ENCODE peak calls at places on chromosomes 3 and 15, in eight cellular contexts. Q is right atrium auricular region, D is colonic mucosa, T is heart right ventricle, I is adrenal gland, C is sigmoid colon, L is thyroid gland, J is left ventricle myocardium inferior. H is an unnamed sample. For H3K9me3 and H3K4me1, the result is how much of the 10 kb centered on the place peaks cover.

GRCh38 chr3:7226393-7226792 is 365.5 kb downstream of the GRM7 start:
- DNase-seq in Q (no peak), D (no peak), T (no peak), I (no peak), C (no peak), L (no peak), J (no peak), H (no peak)

GRCh38 chr15:71115567-71116351 is 488 bp downstream of the THSD4 start:
- DNase-seq in Q (no peak), D (peak), T (peak), I (peak), C (no peak), L (peak), J (peak), H (no peak)

GRCh38 chr3:46228259-46229222 is 13.7 kb upstream of the CCR3 start:
- DNase-seq in Q (no peak), D (peak), T (no peak), I (no peak), C (peak), L (no peak), J (no peak), H (no peak)

GRCh38 chr3:152834354-152835310 is at the start of gene P2RY1:
- DNase-seq in Q (peak), D (peak), T (peak), I (peak), C (peak), L (peak), J (peak), H (peak)

GRCh38 chr3:23825802-23826201 is 20.0 kb downstream of the UBE2E1 start:
- DNase-seq in Q (no peak), D (no peak), T (no peak), I (no peak), C (no peak), L (no peak), J (no peak), H (no peak)

GRCh38 chr3:112610121-112610520 is 30.8 kb downstream of the CCDC80 start:
- DNase-seq in Q (no peak), D (no peak), T (no peak), I (no peak), C (no peak), L (no peak), J (no peak), H (no peak)

GRCh38 chr15:66021801-66022525 is 152.7 kb downstream of the RAB11A start:
- DNase-seq in Q (no peak), D (no peak), T (no peak), I (no peak), C (no peak), L (no peak), J (no peak), H (no peak)

GRCh38 chr3:52534281-52535183 is 875 bp upstream of the NT5DC2 start:
- DNase-seq in Q (peak), D (peak), T (peak), I (peak), C (peak), L (no peak), J (no peak), H (peak)

GRCh38 chr3:176789281-176789705 is 408.0 kb downstream of the TBL1XR1 start:
- DNase-seq in Q (no peak), D (no peak), T (no peak), I (no peak), C (no peak), L (no peak), J (no peak), H (no peak)

GRCh38 chr15:85457392-85457968 is 77.1 kb downstream of the AKAP13 start:
- DNase-seq in Q (no peak), D (no peak), T (no peak), I (no peak), C (no peak), L (no peak), J (no peak), H (peak)

GRCh38 chr3:117165611-117166051 is 456.1 kb downstream of the TUSC7 start:
- DNase-seq in Q (no peak), D (no peak), T (no peak), I (no peak), C (no peak), L (no peak), J (no peak), H (no peak)

GRCh38 chr3:45907769-45908705 is 21.7 kb downstream of the CCR9 start:
- DNase-seq in Q (no peak), D (no peak), T (no peak), I (no peak), C (no peak), L (no peak), J (no peak), H (no peak)

GRCh38 chr3:40079203-40079844 is 230.2 kb upstream of the EIF1B start:
- DNase-seq in Q (no peak), D (no peak), T (no peak), I (no peak), C (no peak), L (no peak), J (no peak), H (no peak)

GRCh38 chr3:188316021-188316722 is 162.2 kb downstream of the LPP start:
- DNase-seq in Q (no peak), D (no peak), T (no peak), I (no peak), C (no peak), L (no peak), J (no peak), H (no peak)

GRCh38 chr3:113436794-113437193 is 4.5 kb downstream of the CFAP44 start:
- DNase-seq in Q (no peak), D (no peak), T (no peak), I (no peak), C (no peak), L (peak), J (no peak), H (no peak)

GRCh38 chr15:87874896-87875661 is 381.5 kb downstream of the NTRK3 start:
- DNase-seq in Q (no peak), D (no peak), T (no peak), I (no peak), C (peak), L (peak), J (peak), H (no peak)

GRCh38 chr15:90823455-90823974 is 44.9 kb upstream of the FURIN start:
- DNase-seq in Q (no peak), D (peak), T (no peak), I (no peak), C (peak), L (no peak), J (no peak), H (no peak)

GRCh38 chr3:65833761-65834505 is 204.8 kb downstream of the MAGI1 start:
- DNase-seq in Q (no peak), D (no peak), T (no peak), I (no peak), C (no peak), L (no peak), J (no peak), H (no peak)

GRCh38 chr3:167032267-167032876 is 347.7 kb downstream of the ZBBX start:
- DNase-seq in Q (no peak), D (no peak), T (no peak), I (peak), C (no peak), L (no peak), J (no peak), H (peak)

GRCh38 chr3:146969356-146969755 is 364.2 kb upstream of the PLSCR5 start:
- DNase-seq in Q (no peak), D (no peak), T (no peak), I (no peak), C (no peak), L (no peak), J (no peak), H (no peak)

GRCh38 chr3:188904670-188905069 is 267.1 kb upstream of the TPRG1 start:
- DNase-seq in Q (no peak), D (no peak), T (no peak), I (no peak), C (no peak), L (no peak), J (no peak), H (no peak)

GRCh38 chr3:150743508-150743907 is 19.5 kb downstream of the SIAH2 start:
- DNase-seq in Q (no peak), D (no peak), T (no peak), I (no peak), C (no peak), L (no peak), J (no peak), H (no peak)

GRCh38 chr3:172129868-172130751 is 90.7 kb downstream of the FNDC3B start:
- DNase-seq in Q (peak), D (peak), T (peak), I (peak), C (peak), L (peak), J (peak), H (no peak)

GRCh38 chr3:66371432-66371831 is 129.4 kb downstream of the LRIG1 start:
- DNase-seq in Q (no peak), D (no peak), T (no peak), I (no peak), C (no peak), L (no peak), J (no peak), H (no peak)

GRCh38 chr3:46852329-46852720 is 10.9 kb downstream of the MYL3 start:
- DNase-seq in Q (no peak), D (no peak), T (no peak), I (peak), C (no peak), L (no peak), J (no peak), H (no peak)

GRCh38 chr15:63791236-63791635 is 42.5 kb downstream of the HERC1 start:
- DNase-seq in Q (no peak), D (no peak), T (no peak), I (no peak), C (no peak), L (no peak), J (no peak), H (no peak)

GRCh38 chr3:63279442-63279841 is 1.3 kb downstream of the SYNPR start:
- DNase-seq in Q (no peak), D (no peak), T (no peak), I (no peak), C (no peak), L (no peak), J (no peak), H (no peak)

GRCh38 chr15:33206366-33206765 is 11.9 kb upstream of the FMN1 start:
- DNase-seq in Q (no peak), D (no peak), T (no peak), I (no peak), C (no peak), L (no peak), J (no peak), H (no peak)

GRCh38 chr3:116930786-116931185 is 221.2 kb downstream of the TUSC7 start:
- DNase-seq in Q (no peak), D (no peak), T (no peak), I (no peak), C (no peak), L (no peak), J (no peak), H (no peak)

GRCh38 chr3:133890037-133890436 is 5.6 kb downstream of the RAB6B start:
- DNase-seq in Q (peak), D (no peak), T (no peak), I (no peak), C (no peak), L (no peak), J (no peak), H (no peak)

GRCh38 chr3:196501316-196502064 is 2.1 kb downstream of the RNF168 start:
- DNase-seq in Q (no peak), D (peak), T (no peak), I (no peak), C (no peak), L (no peak), J (no peak), H (peak)

GRCh38 chr15:88234711-88235110 is 21.8 kb downstream of the NTRK3 start:
- DNase-seq in Q (no peak), D (no peak), T (no peak), I (no peak), C (no peak), L (no peak), J (no peak), H (no peak)

GRCh38 chr15:22954798-22955543 is 25.2 kb downstream of the CYFIP1 start:
- DNase-seq in Q (no peak), D (no peak), T (no peak), I (no peak), C (peak), L (no peak), J (no peak), H (no peak)

GRCh38 chr3:63328386-63328785 is 50.3 kb downstream of the SYNPR start:
- DNase-seq in Q (no peak), D (no peak), T (no peak), I (no peak), C (no peak), L (peak), J (no peak), H (no peak)

GRCh38 chr15:34583399-34584320 is at the start of gene GOLGA8B:
- DNase-seq in Q (no peak), D (peak), T (peak), I (peak), C (peak), L (peak), J (peak), H (peak)

GRCh38 chr3:27721717-27722564 is at the start of gene EOMES:
- DNase-seq in Q (no peak), D (peak), T (no peak), I (no peak), C (no peak), L (no peak), J (no peak), H (peak)

GRCh38 chr15:56227780-56228179 is 15.9 kb downstream of the RFX7 start:
- DNase-seq in Q (no peak), D (no peak), T (no peak), I (no peak), C (no peak), L (no peak), J (no peak), H (no peak)

GRCh38 chr15:56228352-56228751 is 15.3 kb downstream of the RFX7 start:
- DNase-seq in Q (no peak), D (no peak), T (no peak), I (no peak), C (no peak), L (no peak), J (no peak), H (no peak)

GRCh38 chr15:56227315-56227714 is 16.4 kb downstream of the RFX7 start:
- DNase-seq in Q (no peak), D (no peak), T (no peak), I (no peak), C (no peak), L (no peak), J (no peak), H (no peak)

GRCh38 chr15:56222302-56222701 is 21.4 kb downstream of the RFX7 start:
- DNase-seq in Q (no peak), D (no peak), T (no peak), I (no peak), C (no peak), L (no peak), J (no peak), H (no peak)

DNA sequence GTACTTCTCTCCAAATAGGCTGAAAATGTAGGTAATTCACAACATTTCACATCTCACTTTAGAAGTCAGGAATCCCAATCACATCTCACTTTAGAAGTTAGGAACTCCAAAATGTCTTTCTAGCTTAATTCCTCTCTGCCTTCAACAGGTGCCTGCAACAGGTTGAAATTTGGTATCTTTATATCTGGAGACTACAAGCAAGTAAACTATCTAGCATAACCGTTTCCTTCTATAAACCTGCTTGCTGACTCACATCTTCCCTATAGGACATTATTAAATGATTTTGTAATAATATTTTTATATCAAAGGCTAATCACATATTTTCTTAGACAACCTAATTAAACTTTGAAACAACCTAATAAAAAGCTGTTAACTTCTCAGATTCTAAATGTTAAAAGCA is 18.2 kb downstream of the RFX7 start:
- DNase-seq in Q (no peak), D (no peak), T (no peak), I (no peak), C (no peak), L (no peak), J (no peak), H (no peak)
- H3K9me3 ChIP-seq in Q (under half), D (under half), T (under half), I (under half), C (under half), L (under half), J (under half), H (half or more)

DNA sequence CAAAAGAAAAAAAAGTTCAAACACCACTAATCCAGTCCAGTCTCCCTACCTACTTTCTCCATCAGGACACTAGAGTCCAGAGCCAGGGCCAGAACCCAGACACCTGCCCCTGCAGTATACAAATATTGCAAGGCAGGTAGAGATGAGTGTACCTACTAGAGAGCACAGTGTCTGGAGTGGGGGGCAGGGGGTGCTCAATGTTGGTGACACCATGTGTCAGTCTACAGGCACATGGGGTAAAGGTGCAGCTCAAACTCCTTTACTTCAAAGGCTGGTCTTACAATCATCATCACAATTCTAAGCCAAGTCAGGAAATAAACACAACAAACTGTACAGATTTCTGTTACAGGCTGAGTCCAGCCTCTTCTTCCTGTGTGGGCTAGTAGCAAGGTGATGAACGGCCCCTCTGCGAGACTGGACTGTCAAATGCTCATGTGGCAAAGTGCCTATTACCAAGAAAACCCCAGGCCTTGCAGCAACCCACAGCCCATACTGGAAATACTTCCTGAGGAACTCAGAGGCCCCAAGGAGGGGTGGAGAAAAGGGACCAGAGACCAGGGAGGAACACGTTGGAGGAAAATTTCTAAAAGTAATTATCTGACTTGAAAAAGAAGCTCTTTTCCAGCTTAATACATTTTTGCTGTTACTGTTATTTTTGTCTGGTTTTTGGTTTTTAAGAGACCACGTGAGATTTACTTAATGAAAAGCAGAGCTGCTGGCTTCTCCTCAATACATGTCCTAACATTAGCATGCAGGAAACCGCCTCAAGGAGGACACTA is 29.7 kb downstream of the TBC1D2B start:
- DNase-seq in Q (no peak), D (no peak), T (no peak), I (no peak), C (peak), L (no peak), J (no peak), H (no peak)
- H3K4me3 ChIP-seq in Q (no peak), D (no peak), T (no peak), I (no peak), C (no peak), L (no peak), J (peak), H (no peak)

GRCh38 chr3:12932754-12933153 is 91.4 kb upstream of the RPL32 start:
- DNase-seq in Q (no peak), D (no peak), T (no peak), I (no peak), C (no peak), L (no peak), J (no peak), H (no peak)

GRCh38 chr3:12935023-12935860 is 93.9 kb upstream of the RPL32 start:
- DNase-seq in Q (no peak), D (no peak), T (no peak), I (no peak), C (no peak), L (no peak), J (no peak), H (no peak)

GRCh38 chr3:12933901-12934300 is 92.5 kb upstream of the RPL32 start:
- DNase-seq in Q (no peak), D (no peak), T (no peak), I (no peak), C (no peak), L (no peak), J (no peak), H (no peak)

GRCh38 chr3:12935861-12936830 is 94.8 kb upstream of the RPL32 start:
- DNase-seq in Q (no peak), D (no peak), T (no peak), I (no peak), C (no peak), L (no peak), J (no peak), H (no peak)

GRCh38 chr3:12934431-12934830 is 93.1 kb upstream of the RPL32 start:
- DNase-seq in Q (peak), D (no peak), T (peak), I (peak), C (peak), L (peak), J (peak), H (no peak)
- H3K4me1 ChIP-seq in Q (under half), D (under half), T (half or more), I (under half), C (under half), L (under half), J (half or more), H (under half)

DNA sequence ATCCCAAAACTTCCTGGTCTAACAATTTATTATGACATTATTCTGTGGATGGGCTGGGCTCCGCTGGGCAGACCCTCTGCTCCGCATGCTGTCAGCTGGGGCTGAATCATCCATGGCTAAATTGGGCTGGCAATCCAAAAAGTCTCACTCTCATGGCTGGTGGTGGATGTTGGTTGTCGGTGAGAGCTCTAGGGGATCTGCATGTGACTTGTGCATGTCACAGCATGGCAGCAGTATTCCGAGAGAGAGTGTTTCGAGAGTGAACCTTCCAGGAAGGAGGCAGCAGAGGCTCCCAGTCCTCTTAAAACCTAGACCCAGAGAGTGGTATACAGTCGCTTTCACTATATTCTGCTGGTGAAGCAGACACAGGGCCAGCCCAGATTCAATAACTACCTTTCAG is 9.9 kb downstream of the RARB start:
- DNase-seq in Q (no peak), D (no peak), T (no peak), I (no peak), C (no peak), L (no peak), J (no peak), H (no peak)
- H3K9me3 ChIP-seq in Q (under half), D (under half), T (under half), I (under half), C (under half), L (under half), J (under half), H (under half)

H was measured in OCI-LY7.